ENCODE peak calls at places on chromosomes 5 and 9, in ten cellular contexts. V is nucleus accumbens; H is pons; X is T follicular helper cell; J is IMR-90; C is stimulated activated CD4-positive, alpha-beta T cell treated with anti-CD3 and anti-CD28 coated beads, Interleukin-12 subunit alpha, Interleukin-12 subunit beta, amount 100 ng/mL, for 48 hours; I is NCI-H345; W is MM.1S; Q is glutamatergic neuron; K is hepatic stellate cell. Y is an unnamed sample.

GRCh38 chr5:159092288-159092687 is 7.4 kb downstream of the EBF1 start:
- DNase-seq in X (no peak), K (no peak), V (no peak), W (no peak), C (no peak), Q (no peak), I (no peak), J (no peak), H (no peak), Y (no peak)

GRCh38 chr9:35935755-35936509 is 22.0 kb downstream of the OR2S2 start:
- DNase-seq in K (peak), X (no peak), W (no peak), J (peak), Q (no peak), I (no peak), C (no peak), H (no peak), V (no peak), Y (no peak)

GRCh38 chr9:133734600-133735414 is 3.3 kb downstream of the SARDH start:
- DNase-seq in I (no peak), Q (no peak), C (no peak), W (no peak), V (no peak), J (no peak), H (no peak), K (peak), X (no peak), Y (no peak)

GRCh38 chr9:113475992-113476391 is 12.5 kb downstream of the RGS3 start:
- DNase-seq in Q (no peak), V (no peak), W (no peak), I (no peak), H (no peak), C (no peak), J (no peak), K (no peak), X (no peak), Y (no peak)

GRCh38 chr9:6616976-6617375 is 28.6 kb downstream of the GLDC start:
- DNase-seq in W (no peak), I (no peak), K (no peak), H (peak), Q (no peak), V (peak), X (no peak), J (no peak), C (no peak), Y (no peak)

GRCh38 chr9:128554155-128554862 is 1.9 kb downstream of the SPTAN1 start:
- DNase-seq in H (no peak), W (no peak), C (peak), Q (no peak), V (no peak), I (no peak), J (peak), K (peak), X (peak), Y (peak)

GRCh38 chr5:169300468-169301385 is at the start of gene SLIT3:
- DNase-seq in Q (peak), I (peak), W (no peak), K (peak), V (peak), J (peak), H (no peak), X (no peak), C (no peak), Y (peak)

GRCh38 chr5:37121027-37121426 is 128.1 kb downstream of the CPLANE1 start:
- DNase-seq in C (no peak), J (no peak), V (no peak), X (no peak), Q (no peak), H (no peak), I (no peak), K (no peak), W (no peak), Y (no peak)

GRCh38 chr5:149114403-149115312 is 26.6 kb upstream of the ABLIM3 start:
- DNase-seq in K (peak), X (peak), V (peak), C (peak), H (peak), W (peak), Q (peak), J (peak), I (peak), Y (peak)

GRCh38 chr9:126510564-126510963 is 103.2 kb upstream of the LMX1B start:
- DNase-seq in H (no peak), C (no peak), W (no peak), X (no peak), V (no peak), K (no peak), I (no peak), Q (peak), J (no peak), Y (no peak)

GRCh38 chr5:159456722-159457462 is 126.6 kb upstream of the IL12B start:
- DNase-seq in V (no peak), W (peak), J (peak), I (no peak), C (peak), X (no peak), Q (no peak), K (no peak), H (no peak), Y (no peak)

GRCh38 chr9:108727580-108728056 is 128.2 kb downstream of the ACTL7B start:
- DNase-seq in J (no peak), K (no peak), W (no peak), V (peak), Q (no peak), H (peak), X (no peak), I (no peak), C (no peak), Y (peak)